ENCODE peak calls at places on chromosomes 5 and 9, in ten cellular contexts. One of them, this sample, is unnamed.

GRCh38 chr9:114205171-114206015 is 50.1 kb downstream of the COL27A1 start:
- DNase-seq in PC-3: no peak
- DNase-seq in OCI-LY7: no peak
- DNase-seq in GM23248: no peak
- DNase-seq in GM23338: no peak
- DNase-seq in Karpas-422: no peak
- DNase-seq in MM.1S: no peak
- DNase-seq in mesendoderm: no peak
- DNase-seq in mesenchymal stem cell: no peak
- DNase-seq in hepatocyte: no peak
- DNase-seq in this sample: no peak

GRCh38 chr5:3311443-3311842 is 284.2 kb upstream of the IRX1 start:
- DNase-seq in PC-3: no peak
- DNase-seq in OCI-LY7: no peak
- DNase-seq in GM23248: no peak
- DNase-seq in GM23338: no peak
- DNase-seq in Karpas-422: no peak
- DNase-seq in MM.1S: no peak
- DNase-seq in mesendoderm: no peak
- DNase-seq in mesenchymal stem cell: no peak
- DNase-seq in hepatocyte: no peak
- DNase-seq in this sample: no peak

GRCh38 chr5:97297063-97297715 is 114.1 kb upstream of the RIOK2 start:
- DNase-seq in PC-3: peak; percentile 72
- DNase-seq in OCI-LY7: peak; percentile 24
- DNase-seq in GM23248: peak; percentile 50
- DNase-seq in GM23338: peak; percentile 81
- DNase-seq in Karpas-422: peak; percentile 83
- DNase-seq in MM.1S: peak; percentile 61
- DNase-seq in mesendoderm: peak; percentile 91
- DNase-seq in mesenchymal stem cell: peak; percentile 29
- DNase-seq in hepatocyte: peak; percentile 49
- DNase-seq in this sample: peak; percentile 43

GRCh38 chr9:85200726-85201402 is 531.3 kb downstream of the NTRK2 start:
- DNase-seq in PC-3: peak; percentile 41
- DNase-seq in OCI-LY7: no peak
- DNase-seq in GM23248: peak; percentile 16
- DNase-seq in GM23338: no peak
- DNase-seq in Karpas-422: no peak
- DNase-seq in MM.1S: no peak
- DNase-seq in mesendoderm: no peak
- DNase-seq in mesenchymal stem cell: no peak
- DNase-seq in hepatocyte: no peak
- DNase-seq in this sample: peak; percentile 94

GRCh38 chr5:652023-652515 is 39.9 kb downstream of the CEP72 start:
- DNase-seq in PC-3: no peak
- DNase-seq in OCI-LY7: no peak
- DNase-seq in GM23248: no peak
- DNase-seq in GM23338: no peak
- DNase-seq in Karpas-422: no peak
- DNase-seq in MM.1S: no peak
- DNase-seq in mesendoderm: no peak
- DNase-seq in mesenchymal stem cell: no peak
- DNase-seq in hepatocyte: no peak
- DNase-seq in this sample: no peak

GRCh38 chr9:948497-948896 is 28.0 kb upstream of the DMRT3 start:
- DNase-seq in PC-3: no peak
- DNase-seq in OCI-LY7: no peak
- DNase-seq in GM23248: no peak
- DNase-seq in GM23338: no peak
- DNase-seq in Karpas-422: no peak
- DNase-seq in MM.1S: no peak
- DNase-seq in mesendoderm: no peak
- DNase-seq in mesenchymal stem cell: no peak
- DNase-seq in hepatocyte: no peak
- DNase-seq in this sample: no peak

GRCh38 chr9:137339606-137340462 is 37.8 kb upstream of the NRARP start:
- DNase-seq in PC-3: no peak
- DNase-seq in OCI-LY7: no peak
- DNase-seq in GM23248: no peak
- DNase-seq in GM23338: no peak
- DNase-seq in Karpas-422: peak; percentile 39
- DNase-seq in MM.1S: no peak
- DNase-seq in mesendoderm: no peak
- DNase-seq in mesenchymal stem cell: no peak
- DNase-seq in hepatocyte: no peak
- DNase-seq in this sample: peak; percentile 39

GRCh38 chr9:136700959-136701664 is 11.3 kb upstream of the DIPK1B start:
- DNase-seq in PC-3: no peak
- DNase-seq in OCI-LY7: no peak
- DNase-seq in GM23248: no peak
- DNase-seq in GM23338: no peak
- DNase-seq in Karpas-422: no peak
- DNase-seq in MM.1S: peak; percentile 53
- DNase-seq in mesendoderm: no peak
- DNase-seq in mesenchymal stem cell: no peak
- DNase-seq in hepatocyte: no peak
- DNase-seq in this sample: no peak

GRCh38 chr9:86732514-86732913 is 214.8 kb downstream of the GAS1 start:
- DNase-seq in PC-3: peak; percentile 83
- DNase-seq in OCI-LY7: no peak
- DNase-seq in GM23248: peak; percentile 94
- DNase-seq in GM23338: no peak
- DNase-seq in Karpas-422: no peak
- DNase-seq in MM.1S: no peak
- DNase-seq in mesendoderm: no peak
- DNase-seq in mesenchymal stem cell: no peak
- DNase-seq in hepatocyte: no peak
- DNase-seq in this sample: no peak

GRCh38 chr5:10977011-10977410 is 216.0 kb upstream of the DAP start:
- DNase-seq in PC-3: no peak
- DNase-seq in OCI-LY7: no peak
- DNase-seq in GM23248: no peak
- DNase-seq in GM23338: no peak
- DNase-seq in Karpas-422: peak; percentile 32
- DNase-seq in MM.1S: no peak
- DNase-seq in mesendoderm: no peak
- DNase-seq in mesenchymal stem cell: no peak
- DNase-seq in hepatocyte: no peak
- DNase-seq in this sample: no peak

GRCh38 chr9:9912459-9912858 is 700.3 kb downstream of the PTPRD start:
- DNase-seq in PC-3: no peak
- DNase-seq in OCI-LY7: peak; percentile 46
- DNase-seq in GM23248: no peak
- DNase-seq in GM23338: peak; percentile 33
- DNase-seq in Karpas-422: peak; percentile 46
- DNase-seq in MM.1S: peak; percentile 56
- DNase-seq in mesendoderm: no peak
- DNase-seq in mesenchymal stem cell: no peak
- DNase-seq in hepatocyte: no peak
- DNase-seq in this sample: peak; percentile 12

GRCh38 chr5:7664208-7664607 is 186.7 kb downstream of the CFAP90 start:
- DNase-seq in PC-3: no peak
- DNase-seq in OCI-LY7: no peak
- DNase-seq in GM23248: no peak
- DNase-seq in GM23338: no peak
- DNase-seq in Karpas-422: no peak
- DNase-seq in MM.1S: no peak
- DNase-seq in mesendoderm: no peak
- DNase-seq in mesenchymal stem cell: no peak
- DNase-seq in hepatocyte: no peak
- DNase-seq in this sample: no peak

GRCh38 chr5:175627037-175627436 is 30.8 kb upstream of the HRH2 start:
- DNase-seq in PC-3: no peak
- DNase-seq in OCI-LY7: no peak
- DNase-seq in GM23248: no peak
- DNase-seq in GM23338: no peak
- DNase-seq in Karpas-422: no peak
- DNase-seq in MM.1S: no peak
- DNase-seq in mesendoderm: no peak
- DNase-seq in mesenchymal stem cell: no peak
- DNase-seq in hepatocyte: no peak
- DNase-seq in this sample: no peak

GRCh38 chr9:95611354-95611753 is 94.6 kb upstream of the PTCH1 start:
- DNase-seq in PC-3: no peak
- DNase-seq in OCI-LY7: no peak
- DNase-seq in GM23248: no peak
- DNase-seq in GM23338: no peak
- DNase-seq in Karpas-422: no peak
- DNase-seq in MM.1S: no peak
- DNase-seq in mesendoderm: no peak
- DNase-seq in mesenchymal stem cell: no peak
- DNase-seq in hepatocyte: no peak
- DNase-seq in this sample: no peak

GRCh38 chr9:133855802-133856592 is 117.8 kb upstream of the SARDH start:
- DNase-seq in PC-3: no peak
- DNase-seq in OCI-LY7: no peak
- DNase-seq in GM23248: no peak
- DNase-seq in GM23338: no peak
- DNase-seq in Karpas-422: no peak
- DNase-seq in MM.1S: no peak
- DNase-seq in mesendoderm: no peak
- DNase-seq in mesenchymal stem cell: peak; percentile 93
- DNase-seq in hepatocyte: peak; percentile 89
- DNase-seq in this sample: peak; percentile 89

GRCh38 chr5:153746440-153746839 is 256.0 kb downstream of the GRIA1 start:
- DNase-seq in PC-3: no peak
- DNase-seq in OCI-LY7: no peak
- DNase-seq in GM23248: no peak
- DNase-seq in GM23338: no peak
- DNase-seq in Karpas-422: no peak
- DNase-seq in MM.1S: no peak
- DNase-seq in mesendoderm: no peak
- DNase-seq in mesenchymal stem cell: no peak
- DNase-seq in hepatocyte: no peak
- DNase-seq in this sample: no peak

GRCh38 chr5:14157494-14157782 is 14.3 kb downstream of the TRIO start:
- DNase-seq in PC-3: no peak
- DNase-seq in OCI-LY7: no peak
- DNase-seq in GM23248: no peak
- DNase-seq in GM23338: no peak
- DNase-seq in Karpas-422: no peak
- DNase-seq in MM.1S: no peak
- DNase-seq in mesendoderm: no peak
- DNase-seq in mesenchymal stem cell: no peak
- DNase-seq in hepatocyte: no peak
- DNase-seq in this sample: no peak
- H3K4me2 ChIP-seq in PC-3: peak overlapping the region; percentile 83
- H3K4me2 ChIP-seq in OCI-LY7: no peak overlapping the region
- H3K4me2 ChIP-seq in GM23248: peak overlapping the region; percentile 88
- H3K4me2 ChIP-seq in GM23338: no peak overlapping the region
- H3K4me2 ChIP-seq in Karpas-422: no peak overlapping the region
- H3K4me2 ChIP-seq in MM.1S: no peak overlapping the region
- H3K4me2 ChIP-seq in mesendoderm: no peak overlapping the region
- H3K4me2 ChIP-seq in mesenchymal stem cell: peak overlapping the region; percentile 69
- H3K4me2 ChIP-seq in hepatocyte: peak overlapping the region; percentile 60
- H3K4me2 ChIP-seq in this sample: no peak overlapping the region

DNA sequence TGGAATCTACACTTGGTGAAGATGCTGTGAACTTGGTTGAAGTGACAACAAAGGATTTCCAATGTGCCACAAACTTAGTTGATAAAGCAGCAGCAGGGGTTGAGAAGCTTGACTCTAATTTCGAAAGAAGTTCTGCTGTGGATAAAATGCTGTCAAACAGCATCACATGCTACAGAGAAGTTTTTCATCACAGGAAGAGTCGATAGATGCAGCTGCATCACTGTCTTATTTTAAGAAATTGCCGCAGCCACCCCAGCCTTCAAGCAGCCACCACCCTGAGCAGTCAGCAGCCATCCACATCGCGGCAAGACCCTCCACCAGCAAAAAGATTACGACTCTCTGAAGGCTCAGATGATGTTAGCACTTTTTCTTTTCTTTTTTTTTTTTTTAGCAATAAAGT is 78.6 kb downstream of the TRIO start:
- DNase-seq in PC-3: no peak
- DNase-seq in OCI-LY7: peak; percentile 58
- DNase-seq in GM23248: no peak
- DNase-seq in GM23338: no peak
- DNase-seq in Karpas-422: no peak
- DNase-seq in MM.1S: no peak
- DNase-seq in mesendoderm: peak; percentile 47
- DNase-seq in mesenchymal stem cell: no peak
- DNase-seq in hepatocyte: no peak
- DNase-seq in this sample: no peak
- H3K4me1 ChIP-seq in PC-3: peaks cover 38% of the 10 kb centered on the region
- H3K4me1 ChIP-seq in OCI-LY7: peaks cover 91% of the 10 kb centered on the region
- H3K4me1 ChIP-seq in GM23248: peaks cover 52% of the 10 kb centered on the region
- H3K4me1 ChIP-seq in GM23338: peaks cover 72% of the 10 kb centered on the region
- H3K4me1 ChIP-seq in Karpas-422: no peaks in the 10 kb centered on the region
- H3K4me1 ChIP-seq in MM.1S: peaks cover 10% of the 10 kb centered on the region
- H3K4me1 ChIP-seq in mesendoderm: peaks cover 11% of the 10 kb centered on the region
- H3K4me1 ChIP-seq in mesenchymal stem cell: peaks cover 36% of the 10 kb centered on the region
- H3K4me1 ChIP-seq in hepatocyte: peaks cover 16% of the 10 kb centered on the region
- H3K4me1 ChIP-seq in this sample: peaks cover 44% of the 10 kb centered on the region

DNA sequence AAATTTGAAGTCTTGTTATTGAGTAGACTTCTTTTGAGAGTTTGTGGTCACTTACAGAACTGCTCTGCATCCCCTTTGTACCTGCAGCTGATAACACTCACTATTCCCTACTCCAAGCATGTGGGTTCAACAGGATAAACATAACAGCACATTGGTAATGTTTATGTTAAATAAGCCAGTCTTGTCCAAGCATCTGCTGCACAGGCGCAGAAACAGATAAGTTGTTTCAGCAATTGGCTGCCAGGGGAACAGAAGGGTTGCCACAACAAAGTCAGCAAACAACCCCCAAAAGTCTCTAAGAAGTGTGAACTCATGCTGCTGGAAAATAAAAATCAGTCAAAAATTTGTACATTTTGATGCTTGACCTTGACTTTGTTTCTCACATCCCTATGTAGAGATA is 174.6 kb downstream of the GDNF start:
- DNase-seq in PC-3: no peak
- DNase-seq in OCI-LY7: no peak
- DNase-seq in GM23248: no peak
- DNase-seq in GM23338: no peak
- DNase-seq in Karpas-422: no peak
- DNase-seq in MM.1S: no peak
- DNase-seq in mesendoderm: no peak
- DNase-seq in mesenchymal stem cell: peak; percentile 67
- DNase-seq in hepatocyte: no peak
- DNase-seq in this sample: peak; percentile 28
- H3K36me3 ChIP-seq in PC-3: no peaks in the 10 kb centered on the region
- H3K36me3 ChIP-seq in OCI-LY7: no peaks in the 10 kb centered on the region
- H3K36me3 ChIP-seq in GM23248: no peaks in the 10 kb centered on the region
- H3K36me3 ChIP-seq in GM23338: no peaks in the 10 kb centered on the region
- H3K36me3 ChIP-seq in Karpas-422: no peaks in the 10 kb centered on the region
- H3K36me3 ChIP-seq in MM.1S: no peaks in the 10 kb centered on the region
- H3K36me3 ChIP-seq in mesendoderm: no peaks in the 10 kb centered on the region
- H3K36me3 ChIP-seq in mesenchymal stem cell: no peaks in the 10 kb centered on the region
- H3K36me3 ChIP-seq in hepatocyte: no peaks in the 10 kb centered on the region
- H3K36me3 ChIP-seq in this sample: no peaks in the 10 kb centered on the region

GRCh38 chr5:85170183-85170582 is 785.5 kb upstream of the EDIL3 start:
- DNase-seq in PC-3: no peak
- DNase-seq in OCI-LY7: no peak
- DNase-seq in GM23248: no peak
- DNase-seq in GM23338: no peak
- DNase-seq in Karpas-422: no peak
- DNase-seq in MM.1S: peak; percentile 47
- DNase-seq in mesendoderm: no peak
- DNase-seq in mesenchymal stem cell: no peak
- DNase-seq in hepatocyte: no peak
- DNase-seq in this sample: no peak
- H3K4me2 ChIP-seq in PC-3: no peak overlapping the region
- H3K4me2 ChIP-seq in OCI-LY7: no peak overlapping the region
- H3K4me2 ChIP-seq in GM23248: no peak overlapping the region
- H3K4me2 ChIP-seq in GM23338: no peak overlapping the region
- H3K4me2 ChIP-seq in Karpas-422: no peak overlapping the region
- H3K4me2 ChIP-seq in MM.1S: peak overlapping the region; percentile 9
- H3K4me2 ChIP-seq in mesendoderm: no peak overlapping the region
- H3K4me2 ChIP-seq in mesenchymal stem cell: no peak overlapping the region
- H3K4me2 ChIP-seq in hepatocyte: no peak overlapping the region
- H3K4me2 ChIP-seq in this sample: no peak overlapping the region

This sample was measured in endothelial cell of umbilical vein.